ENCODE peak calls at places on chromosomes 5 and 9, in five cellular contexts. D is GM18507, J is NCI-H526, B is GM10248, L is GM04504. M is an unnamed sample.

GRCh38 chr5:108143581-108143980 is 238.3 kb downstream of the FBXL17 start:
- DNase-seq in D (no peak), L (peak), B (no peak), J (no peak), M (no peak)

GRCh38 chr5:122150128-122150685 is 20.9 kb downstream of the ZNF474 start:
- DNase-seq in J (no peak), D (no peak), B (no peak), L (no peak), M (no peak)

GRCh38 chr5:53113947-53114346 is 4.4 kb upstream of the MOCS2 start:
- DNase-seq in L (no peak), D (no peak), B (no peak), J (no peak), M (no peak)

GRCh38 chr9:2015581-2016410 is 649 bp downstream of the SMARCA2 start:
- DNase-seq in L (no peak), J (peak), D (no peak), B (peak), M (peak)

GRCh38 chr9:131503626-131504465 is 1.1 kb downstream of the POMT1 start:
- DNase-seq in J (no peak), L (no peak), D (no peak), B (peak), M (no peak)

GRCh38 chr5:159854916-159855315 is 61.4 kb upstream of the ADRA1B start:
- DNase-seq in L (no peak), J (no peak), D (no peak), B (no peak), M (no peak)

GRCh38 chr9:95773061-95773433 is 102.4 kb upstream of the ERCC6L2 start:
- DNase-seq in B (no peak), D (no peak), L (peak), J (no peak), M (no peak)

GRCh38 chr5:1660037-1660400 is 136.3 kb upstream of the LPCAT1 start:
- DNase-seq in B (no peak), J (no peak), L (no peak), D (no peak), M (no peak)

GRCh38 chr5:67373518-67373917 is 176.9 kb upstream of the CD180 start:
- DNase-seq in J (no peak), L (no peak), D (no peak), B (no peak), M (no peak)

M was measured in activated CD4-positive, CD25-positive, alpha-beta regulatory T cell.